ENCODE peak calls at places on chromosomes 16 and 17, in nine cellular contexts. A, V, M, X, U, I, K, L and Z are unnamed samples.

GRCh38 chr16:61181982-61182381 is 854.3 kb downstream of the CDH8 start:
- DNase-seq in A (no peak), V (no peak), M (no peak), X (no peak), U (no peak), I (no peak), K (no peak), L (no peak), Z (no peak)

GRCh38 chr17:55161935-55162555 is 102.7 kb upstream of the HLF start:
- DNase-seq in A (peak), V (peak), M (no peak), X (peak), U (peak), I (peak), K (no peak), L (no peak), Z (peak)

GRCh38 chr16:17515421-17516210 is 44.9 kb upstream of the XYLT1 start:
- DNase-seq in A (peak), V (peak), M (no peak), X (no peak), U (peak), I (no peak), K (no peak), L (no peak), Z (peak)

GRCh38 chr17:48814504-48814903 is 2.5 kb downstream of the TTLL6 start:
- DNase-seq in A (peak), V (peak), M (peak), X (peak), U (no peak), I (peak), K (peak), L (peak), Z (peak)

GRCh38 chr16:19677403-19677802 is 40.6 kb downstream of the KNOP1 start:
- DNase-seq in A (no peak), V (no peak), M (no peak), X (no peak), U (no peak), I (no peak), K (no peak), L (no peak), Z (no peak)

GRCh38 chr17:83125515-83126274 is 46.3 kb downstream of the METRNL start:
- DNase-seq in A (no peak), V (no peak), M (peak), X (no peak), U (no peak), I (no peak), K (peak), L (no peak), Z (no peak)

GRCh38 chr17:4327638-4328037 is 38.8 kb downstream of the UBE2G1 start:
- DNase-seq in A (peak), V (peak), M (no peak), X (peak), U (peak), I (no peak), K (peak), L (no peak), Z (peak)

GRCh38 chr17:4180791-4181190 is 37.8 kb downstream of the CYB5D2 start:
- DNase-seq in A (no peak), V (no peak), M (no peak), X (no peak), U (no peak), I (no peak), K (no peak), L (no peak), Z (no peak)

GRCh38 chr16:88558457-88559442 is 11.5 kb upstream of the ZC3H18 start:
- DNase-seq in A (peak), V (peak), M (peak), X (peak), U (no peak), I (peak), K (no peak), L (peak), Z (peak)

GRCh38 chr16:10738231-10739077 is 5.2 kb upstream of the NUBP1 start:
- DNase-seq in A (peak), V (peak), M (peak), X (peak), U (no peak), I (peak), K (peak), L (peak), Z (peak)

GRCh38 chr16:81315271-81316175 is 761 bp downstream of the GAN start:
- DNase-seq in A (peak), V (peak), M (peak), X (no peak), U (no peak), I (peak), K (peak), L (peak), Z (peak)

GRCh38 chr17:49035470-49036269 is 38.5 kb downstream of the IGF2BP1 start:
- DNase-seq in A (peak), V (peak), M (peak), X (peak), U (no peak), I (peak), K (no peak), L (peak), Z (peak)

GRCh38 chr17:45115015-45115625 is 17.2 kb downstream of the PLCD3 start:
- DNase-seq in A (no peak), V (no peak), M (no peak), X (no peak), U (no peak), I (no peak), K (no peak), L (no peak), Z (no peak)

GRCh38 chr17:79792984-79793923 is 3.6 kb downstream of the CBX8 start:
- DNase-seq in A (peak), V (peak), M (no peak), X (no peak), U (peak), I (peak), K (no peak), L (no peak), Z (peak)

GRCh38 chr17:60573139-60573975 is 26.6 kb upstream of the PPM1D start:
- DNase-seq in A (peak), V (peak), M (no peak), X (no peak), U (no peak), I (peak), K (peak), L (peak), Z (peak)

GRCh38 chr16:71645450-71645849 is 19.5 kb downstream of the MARVELD3 start:
- DNase-seq in A (peak), V (peak), M (peak), X (no peak), U (no peak), I (peak), K (no peak), L (no peak), Z (peak)

GRCh38 chr17:37088459-37088858 is 139.7 kb downstream of the AATF start:
- DNase-seq in A (no peak), V (no peak), M (no peak), X (no peak), U (no peak), I (peak), K (no peak), L (no peak), Z (no peak)

GRCh38 chr16:24834459-24835335 is 11.1 kb upstream of the SLC5A11 start:
- DNase-seq in A (peak), V (peak), M (peak), X (peak), U (no peak), I (peak), K (no peak), L (peak), Z (peak)

GRCh38 chr17:14011740-14012405 is 57.4 kb upstream of the COX10 start:
- DNase-seq in A (no peak), V (no peak), M (no peak), X (no peak), U (no peak), I (no peak), K (no peak), L (no peak), Z (no peak)

GRCh38 chr16:15748654-15749053 is 98.6 kb downstream of the NDE1 start:
- DNase-seq in A (no peak), V (no peak), M (no peak), X (no peak), U (no peak), I (no peak), K (no peak), L (no peak), Z (no peak)

GRCh38 chr16:83742076-83742475 is 65.7 kb upstream of the HSBP1 start:
- DNase-seq in A (no peak), V (no peak), M (no peak), X (no peak), U (no peak), I (no peak), K (peak), L (no peak), Z (no peak)

GRCh38 chr16:54968769-54969168 is 38.1 kb downstream of the IRX5 start:
- DNase-seq in A (no peak), V (no peak), M (no peak), X (no peak), U (no peak), I (no peak), K (peak), L (no peak), Z (no peak)

GRCh38 chr17:2542456-2542855 is 30.8 kb upstream of the METTL16 start:
- DNase-seq in A (no peak), V (no peak), M (peak), X (no peak), U (no peak), I (no peak), K (no peak), L (no peak), Z (no peak)

GRCh38 chr17:50682938-50683337 is 24.8 kb downstream of the ANKRD40 start:
- DNase-seq in A (no peak), V (no peak), M (no peak), X (no peak), U (no peak), I (no peak), K (no peak), L (peak), Z (no peak)

GRCh38 chr16:268141-269053 is 7.3 kb downstream of the RGS11 start:
- DNase-seq in A (no peak), V (no peak), M (no peak), X (no peak), U (no peak), I (no peak), K (no peak), L (peak), Z (no peak)

GRCh38 chr17:66675991-66676371 is 158.9 kb upstream of the CACNG5 start:
- DNase-seq in A (peak), V (peak), M (no peak), X (no peak), U (no peak), I (no peak), K (no peak), L (no peak), Z (no peak)

GRCh38 chr16:50532576-50532975 is 15.6 kb upstream of the NKD1 start:
- DNase-seq in A (no peak), V (no peak), M (no peak), X (no peak), U (no peak), I (no peak), K (peak), L (peak), Z (no peak)

GRCh38 chr16:50534091-50534490 is 14.1 kb upstream of the NKD1 start:
- DNase-seq in A (no peak), V (no peak), M (no peak), X (no peak), U (no peak), I (no peak), K (peak), L (no peak), Z (no peak)

GRCh38 chr16:50534556-50534955 is 13.6 kb upstream of the NKD1 start:
- DNase-seq in A (no peak), V (no peak), M (no peak), X (no peak), U (no peak), I (no peak), K (peak), L (no peak), Z (no peak)

GRCh38 chr16:50531901-50532300 is 16.3 kb upstream of the NKD1 start:
- DNase-seq in A (no peak), V (no peak), M (no peak), X (no peak), U (no peak), I (no peak), K (peak), L (peak), Z (no peak)

GRCh38 chr16:50533317-50533716 is 14.9 kb upstream of the NKD1 start:
- DNase-seq in A (no peak), V (no peak), M (no peak), X (no peak), U (no peak), I (no peak), K (peak), L (peak), Z (no peak)
- H3K4me3 ChIP-seq in A (no peak), V (no peak), M (no peak), X (no peak), U (no peak), I (no peak), K (no peak), L (no peak), Z (no peak)

GRCh38 chr16:49596699-49597291 is 223.2 kb downstream of the C16orf78 start:
- DNase-seq in A (no peak), V (no peak), M (no peak), X (no peak), U (no peak), I (peak), K (peak), L (peak), Z (peak)
- TF ChIP-seq CTCF in A (no peak), V (no peak), M (no peak), X (no peak), U (no peak), I (no peak), K (no peak), L (no peak), Z (no peak)

DNA sequence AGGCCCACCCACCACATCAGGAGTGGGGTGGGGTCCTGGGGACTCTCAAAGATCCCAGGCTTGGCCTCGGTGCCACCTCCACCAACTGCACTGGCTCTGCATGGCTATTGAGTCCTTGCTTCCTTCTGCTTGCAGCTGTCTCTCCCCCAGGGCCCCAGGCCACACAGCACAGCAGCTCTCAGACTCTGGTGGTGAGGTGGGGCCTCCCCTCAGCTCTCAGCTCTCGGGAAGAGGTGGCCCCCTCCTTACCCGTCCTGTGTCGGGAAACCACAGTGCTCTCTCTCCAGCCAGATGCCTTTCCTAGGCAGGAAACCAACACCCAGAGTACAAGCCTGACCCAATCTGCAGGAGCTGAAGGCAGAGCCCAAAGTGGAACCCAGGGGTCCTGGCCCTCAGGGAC is 18.6 kb downstream of the SRCIN1 start:
- DNase-seq in A (no peak), V (no peak), M (no peak), X (no peak), U (no peak), I (no peak), K (no peak), L (no peak), Z (no peak)
- H3K4me3 ChIP-seq in A (no peak), V (no peak), M (no peak), X (no peak), U (no peak), I (no peak), K (no peak), L (no peak), Z (no peak)

DNA sequence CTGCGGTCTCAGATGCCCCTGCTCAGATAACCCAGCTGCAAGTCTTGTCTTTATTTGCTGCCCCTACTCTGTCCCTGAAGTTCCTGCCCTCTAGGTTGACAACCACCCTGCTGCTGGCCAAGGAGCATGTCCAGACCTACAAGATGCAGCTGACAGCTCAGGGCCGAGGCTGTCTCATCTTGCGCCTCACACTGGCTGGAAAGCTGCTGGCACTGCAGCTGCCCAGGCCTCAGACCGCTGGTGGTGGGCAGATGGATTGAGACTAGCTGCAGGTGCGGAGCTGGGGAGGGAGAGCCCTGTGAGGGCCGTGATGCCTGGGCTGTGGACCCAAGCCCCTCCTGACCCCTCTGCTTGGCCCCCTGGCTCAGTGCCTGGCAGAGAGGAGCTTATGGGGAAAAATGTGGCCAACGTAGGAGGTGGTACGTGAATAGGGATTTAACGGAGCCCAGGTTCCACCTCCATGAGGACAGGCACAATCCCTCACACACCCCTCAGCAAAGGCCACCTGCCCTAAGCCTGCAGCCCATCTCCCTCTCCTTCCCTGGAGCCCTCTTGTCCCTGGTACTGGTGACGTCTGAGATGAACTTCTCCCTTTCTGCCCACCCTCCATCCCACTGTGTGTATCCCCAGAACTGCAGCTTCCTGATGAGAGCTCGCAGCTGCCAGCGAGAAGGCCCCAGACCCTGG is 8.3 kb upstream of the GALK1 start:
- DNase-seq in A (no peak), V (no peak), M (no peak), X (no peak), U (no peak), I (no peak), K (peak), L (no peak), Z (no peak)
- TF ChIP-seq CTCF in A (no peak), V (no peak), M (peak), X (peak), U (no peak), I (no peak), K (no peak), L (no peak), Z (no peak)

GRCh38 chr17:78146471-78146869 is 285 bp downstream of the C17orf99 start:
- DNase-seq in A (no peak), V (no peak), M (no peak), X (no peak), U (no peak), I (no peak), K (no peak), L (no peak), Z (no peak)

GRCh38 chr17:78146881-78147280 is 696 bp downstream of the C17orf99 start:
- DNase-seq in A (no peak), V (no peak), M (no peak), X (no peak), U (no peak), I (no peak), K (no peak), L (peak), Z (no peak)

GRCh38 chr17:78143214-78144145 is 2.7 kb upstream of the C17orf99 start:
- DNase-seq in A (no peak), V (no peak), M (no peak), X (no peak), U (no peak), I (no peak), K (no peak), L (no peak), Z (no peak)

GRCh38 chr17:78144146-78144719 is 2.0 kb upstream of the C17orf99 start:
- DNase-seq in A (peak), V (peak), M (no peak), X (no peak), U (peak), I (peak), K (peak), L (no peak), Z (peak)

DNA sequence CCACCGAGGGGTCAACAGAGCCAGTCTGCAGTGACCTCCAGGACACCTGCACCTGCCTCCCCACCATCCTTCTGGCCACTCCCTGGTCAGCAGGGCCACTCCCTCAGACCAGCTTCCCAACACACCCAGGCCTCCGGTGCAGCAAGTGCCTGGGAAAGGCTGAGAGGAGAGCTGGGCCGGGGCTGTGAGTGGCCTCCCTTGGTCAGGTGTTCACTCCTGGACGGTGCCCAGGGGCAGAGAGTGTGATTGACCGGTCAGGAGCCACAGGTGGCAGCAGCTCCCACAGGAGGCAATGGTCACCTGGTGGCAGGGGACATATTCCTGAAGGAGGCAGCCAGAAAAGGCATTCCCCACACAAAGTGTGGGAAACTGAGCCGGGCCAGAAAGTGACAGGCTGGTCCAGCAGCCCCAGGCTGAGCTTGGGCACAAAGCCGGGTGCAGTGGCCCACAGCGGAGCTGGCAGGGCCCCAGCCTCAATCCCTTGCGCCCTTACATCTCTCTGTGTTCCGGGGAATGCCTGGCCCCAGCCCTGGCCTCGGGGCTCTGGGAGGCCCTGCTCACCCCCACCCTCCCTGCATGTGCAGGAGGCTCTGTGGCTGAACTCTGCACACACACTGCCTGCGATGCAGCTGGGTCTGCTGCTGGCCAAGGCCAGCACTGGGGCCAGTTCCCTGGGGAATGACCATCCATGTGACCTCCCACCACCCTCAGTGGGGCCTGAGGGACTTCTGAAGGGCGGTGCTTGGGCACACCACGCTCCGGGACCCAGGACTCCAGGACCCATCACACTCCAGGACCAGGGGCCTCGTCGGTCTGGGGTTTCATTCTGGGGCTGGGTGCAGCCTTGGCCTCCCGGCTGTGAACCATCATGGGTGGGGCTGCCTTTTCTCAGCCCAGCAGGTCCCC is 1.2 kb upstream of the C17orf99 start:
- DNase-seq in A (peak), V (peak), M (no peak), X (no peak), U (no peak), I (peak), K (no peak), L (peak), Z (peak)
- H3K4me3 ChIP-seq in A (no peak), V (no peak), M (no peak), X (no peak), U (no peak), I (no peak), K (no peak), L (no peak), Z (no peak)

DNA sequence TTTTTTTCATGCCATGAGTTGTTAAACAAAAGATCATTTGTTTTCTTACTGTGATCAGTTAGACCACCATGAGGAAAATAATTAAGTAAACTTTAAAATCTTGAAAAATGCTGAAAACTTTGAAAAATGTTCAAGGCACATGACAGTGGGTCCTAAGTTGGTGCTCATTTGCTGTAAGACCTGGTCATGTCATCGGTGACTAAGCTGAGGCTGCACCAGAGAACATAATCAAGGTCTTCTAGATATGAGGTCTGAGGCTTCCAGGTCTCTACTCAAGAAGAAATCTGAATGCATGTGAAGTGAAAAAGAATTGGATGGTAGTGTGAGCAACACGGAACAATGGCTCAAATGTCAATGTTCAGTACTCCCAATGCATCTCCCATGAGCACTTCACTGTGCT is 87.6 kb downstream of the CFDP1 start:
- DNase-seq in A (no peak), V (no peak), M (no peak), X (no peak), U (no peak), I (no peak), K (no peak), L (no peak), Z (no peak)
- TF ChIP-seq CTCF in A (no peak), V (no peak), M (no peak), X (no peak), U (no peak), I (no peak), K (no peak), L (no peak), Z (no peak)